ENCODE peak calls at places on chromosomes 1 and 21, in five cellular contexts. B is OCI-LY7, L is transverse colon, A is MM.1S, R is stomach. I is an unnamed sample. For H3K4me1, the result is how much of the 10 kb centered on the place peaks cover.

GRCh38 chr1:203672354-203672753 is 45.7 kb downstream of the ATP2B4 start:
- DNase-seq in B (no peak), L (peak), A (no peak), R (no peak), I (peak)

GRCh38 chr1:79010589-79010988 is 4.1 kb upstream of the ADGRL4 start:
- DNase-seq in B (no peak), L (no peak), A (no peak), R (no peak), I (no peak)

GRCh38 chr1:113904292-113904673 is 316 bp downstream of the AP4B1 start:
- DNase-seq in B (peak), L (no peak), A (no peak), R (no peak), I (no peak)

GRCh38 chr21:38988211-38989096 is 182.7 kb downstream of the ETS2 start:
- DNase-seq in B (no peak), L (no peak), A (no peak), R (no peak), I (no peak)

GRCh38 chr1:93000291-93000690 is 39.0 kb upstream of the DIPK1A start:
- DNase-seq in B (no peak), L (no peak), A (no peak), R (no peak), I (no peak)

GRCh38 chr1:204321665-204322064 is 38.1 kb downstream of the PLEKHA6 start:
- DNase-seq in B (no peak), L (no peak), A (no peak), R (no peak), I (no peak)

GRCh38 chr1:192598589-192598988 is 23.0 kb downstream of the RGS1 start:
- DNase-seq in B (no peak), L (no peak), A (peak), R (no peak), I (no peak)

GRCh38 chr1:52877554-52877953 is 35.0 kb downstream of the ZYG11A start:
- DNase-seq in B (no peak), L (no peak), A (no peak), R (no peak), I (no peak)

GRCh38 chr21:44568261-44568660 is 5.3 kb upstream of the KRTAP10-4 start:
- DNase-seq in B (no peak), L (no peak), A (no peak), R (no peak), I (no peak)

GRCh38 chr1:172733815-172734214 is 74.9 kb downstream of the FASLG start:
- DNase-seq in B (no peak), L (no peak), A (no peak), R (no peak), I (no peak)

GRCh38 chr1:180926164-180926981 is 13.7 kb downstream of the KIAA1614 start:
- DNase-seq in B (peak), L (no peak), A (no peak), R (no peak), I (no peak)

GRCh38 chr1:43539726-43540434 is 9.2 kb downstream of the PTPRF start:
- DNase-seq in B (no peak), L (no peak), A (no peak), R (no peak), I (peak)

GRCh38 chr1:156767879-156768608 is 709 bp downstream of the PRCC start:
- DNase-seq in B (no peak), L (peak), A (peak), R (no peak), I (peak)

GRCh38 chr1:42735056-42735455 is 5.0 kb downstream of the CLDN19 start:
- DNase-seq in B (no peak), L (no peak), A (no peak), R (no peak), I (no peak)

GRCh38 chr1:43024905-43025304 is 66.2 kb upstream of the SLC2A1 start:
- DNase-seq in B (no peak), L (no peak), A (no peak), R (no peak), I (no peak)

GRCh38 chr1:10601342-10602060 is 126.8 kb downstream of the PEX14 start:
- DNase-seq in B (no peak), L (no peak), A (no peak), R (no peak), I (no peak)

GRCh38 chr1:81583878-81584277 is 216.9 kb upstream of the ADGRL2 start:
- DNase-seq in B (no peak), L (no peak), A (no peak), R (no peak), I (no peak)

GRCh38 chr1:185694081-185694480 is 40.1 kb upstream of the HMCN1 start:
- DNase-seq in B (peak), L (peak), A (peak), R (no peak), I (no peak)

GRCh38 chr1:225881081-225882007 is 836 bp downstream of the TMEM63A start:
- DNase-seq in B (peak), L (peak), A (peak), R (peak), I (peak)

GRCh38 chr1:172465617-172466016 is 21.7 kb upstream of the PIGC start:
- DNase-seq in B (no peak), L (no peak), A (no peak), R (no peak), I (no peak)

GRCh38 chr1:90707363-90707710 is 9.8 kb downstream of the BARHL2 start:
- DNase-seq in B (no peak), L (peak), A (no peak), R (peak), I (peak)

GRCh38 chr21:41765393-41765950 is 1.4 kb downstream of the RIPK4 start:
- DNase-seq in B (no peak), L (no peak), A (no peak), R (no peak), I (no peak)

GRCh38 chr1:8394456-8395321 is 76.8 kb downstream of the SLC45A1 start:
- DNase-seq in B (no peak), L (no peak), A (no peak), R (no peak), I (no peak)

GRCh38 chr1:246067432-246068021 is 439.6 kb downstream of the SMYD3 start:
- DNase-seq in B (no peak), L (no peak), A (no peak), R (no peak), I (no peak)

GRCh38 chr1:168335500-168335899 is 54.8 kb downstream of the TBX19 start:
- DNase-seq in B (no peak), L (no peak), A (peak), R (no peak), I (no peak)

GRCh38 chr1:64540265-64540791 is 70.4 kb downstream of the CACHD1 start:
- DNase-seq in B (no peak), L (no peak), A (no peak), R (no peak), I (no peak)

GRCh38 chr1:119659628-119660027 is 11.6 kb upstream of the ZNF697 start:
- DNase-seq in B (no peak), L (peak), A (no peak), R (no peak), I (no peak)

GRCh38 chr1:97192872-97193572 is 471.4 kb downstream of the PTBP2 start:
- DNase-seq in B (no peak), L (no peak), A (no peak), R (peak), I (peak)

GRCh38 chr1:6256640-6257039 is 4.3 kb downstream of the GPR153 start:
- DNase-seq in B (no peak), L (no peak), A (no peak), R (no peak), I (no peak)

GRCh38 chr1:42886800-42887199 is 40.4 kb downstream of the ZNF691 start:
- DNase-seq in B (no peak), L (no peak), A (no peak), R (no peak), I (no peak)

GRCh38 chr1:242185728-242186127 is 186.8 kb upstream of the MAP1LC3C start:
- DNase-seq in B (no peak), L (no peak), A (no peak), R (no peak), I (no peak)

DNA sequence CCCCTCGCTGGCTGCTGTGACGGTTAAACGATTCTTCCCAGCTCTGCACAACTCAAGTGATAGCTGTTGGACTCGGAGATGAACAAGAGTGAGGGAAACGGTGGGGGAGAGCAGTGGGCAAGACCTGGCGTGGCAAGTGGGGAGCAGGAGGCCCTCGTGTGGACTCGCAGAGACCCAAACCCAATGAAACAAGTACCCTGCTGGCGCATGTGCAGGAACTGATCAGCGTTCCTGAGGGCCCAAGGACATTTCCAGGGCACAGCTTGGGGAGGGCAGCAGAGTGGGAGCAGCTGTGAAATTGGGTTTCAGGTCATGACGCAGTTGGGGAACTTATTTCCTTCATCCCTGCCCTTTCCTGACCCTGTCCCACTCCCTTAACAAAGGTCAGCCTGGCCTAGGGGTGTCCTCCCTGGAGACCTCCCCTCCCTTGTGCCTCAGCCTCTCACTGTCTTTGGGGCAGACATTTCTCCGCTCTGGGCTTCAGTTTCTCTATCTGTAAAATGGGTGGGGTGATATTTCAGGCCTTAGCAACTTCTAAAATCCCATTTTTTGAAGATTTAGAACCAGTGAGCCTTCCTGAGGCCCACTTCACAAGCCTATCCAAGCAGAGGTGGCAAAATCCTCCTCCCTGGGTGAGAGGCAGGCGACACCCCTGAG is 27.9 kb upstream of the ECE1 start:
- DNase-seq in B (no peak), L (no peak), A (no peak), R (no peak), I (peak)
- H3K4me1 ChIP-seq in B (under half), L (half or more), A (under half), R (half or more), I (half or more)

DNA sequence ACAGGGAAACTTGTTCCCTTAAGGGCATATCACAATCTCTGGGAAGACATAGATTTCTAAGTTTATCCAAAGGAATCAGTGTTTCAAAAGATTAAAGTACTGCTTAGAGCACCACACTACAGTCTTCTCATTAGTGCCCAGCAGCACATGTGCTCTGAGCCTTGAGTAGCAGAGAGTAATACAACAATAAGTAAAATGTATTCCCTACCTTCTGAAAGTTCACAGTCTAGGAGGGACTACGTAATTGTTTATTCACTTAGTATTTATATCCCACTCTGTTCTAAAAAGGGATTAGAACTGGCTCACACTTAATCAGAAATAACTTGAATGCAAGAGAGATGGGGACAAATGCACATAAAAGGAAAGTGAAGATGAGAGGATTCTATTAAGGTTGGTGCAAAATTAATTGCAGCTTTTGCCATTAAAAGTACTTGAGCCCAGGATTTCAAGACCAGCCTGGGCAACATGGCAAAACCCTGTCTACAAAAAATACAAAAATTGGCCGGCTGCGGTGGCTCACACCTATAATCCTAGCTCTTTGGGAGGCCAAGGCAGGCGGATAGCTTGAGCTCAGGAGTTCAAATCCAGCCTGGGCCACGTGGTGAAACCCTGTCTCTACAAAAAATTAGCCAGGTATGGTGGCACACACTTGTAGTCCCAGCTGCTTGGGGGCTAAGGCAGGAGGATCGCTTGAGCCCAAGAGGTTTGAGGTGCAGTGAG is 9.0 kb downstream of the SYNC start:
- DNase-seq in B (no peak), L (no peak), A (no peak), R (no peak), I (no peak)
- H3K4me3 ChIP-seq in B (no peak), L (no peak), A (no peak), R (no peak), I (no peak)

DNA sequence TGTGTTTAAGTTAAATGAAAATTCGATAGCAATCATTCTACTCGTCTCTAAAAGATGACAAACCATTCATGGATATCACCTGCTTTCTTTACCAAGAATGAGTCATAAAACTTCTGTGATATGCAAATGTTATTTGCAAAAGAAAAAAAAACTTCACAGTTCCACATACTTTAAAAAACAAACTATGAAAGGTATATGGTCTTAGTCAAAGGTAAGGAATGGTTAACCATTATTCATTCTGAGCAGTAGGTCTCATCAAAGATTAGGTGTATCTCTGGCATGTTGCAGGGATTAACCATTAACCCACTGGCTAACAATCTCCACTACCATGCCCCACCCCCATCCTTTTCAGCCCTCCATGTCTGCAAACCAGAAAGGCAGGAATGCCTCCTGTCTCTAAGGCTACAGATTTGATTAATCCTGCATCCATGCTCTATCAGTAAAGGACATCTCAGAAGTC is 44.4 kb downstream of the PTPN14 start:
- DNase-seq in B (no peak), L (peak), A (no peak), R (peak), I (peak)
- H3K27ac ChIP-seq in B (no peak), L (no peak), A (no peak), R (no peak), I (no peak)

GRCh38 chr1:58487002-58487401 is 59.5 kb downstream of the OMA1 start:
- DNase-seq in B (no peak), L (no peak), A (no peak), R (no peak), I (no peak)
- H3K4me1 ChIP-seq in B (under half), L (under half), A (under half), R (under half), I (under half)

GRCh38 chr1:68173283-68174172 is 58.8 kb downstream of the WLS start:
- DNase-seq in B (no peak), L (no peak), A (peak), R (no peak), I (no peak)
- H3K4me3 ChIP-seq in B (no peak), L (no peak), A (no peak), R (peak), I (no peak)